ENCODE peak calls at places on chromosomes 1 and 21, in eight cellular contexts. X is progenitor cell of endocrine pancreas, O is lower leg skin, V is thyroid gland, I is GM10248, R is brain microvascular endothelial cell, A is BE2C, Q is GM13976. G is an unnamed sample.
A peak's percentile ranks its signal among the peaks of the same experiment; 100 is the strongest.

GRCh38 chr1:54462597-54463258 is 56.5 kb upstream of the SSBP3 start:
- DNase-seq in X (no peak), O (no peak), V (no peak), I (no peak), R (no peak), A (no peak), Q (no peak), G (no peak)

GRCh38 chr1:159924025-159924790 is 1.1 kb downstream of the TAGLN2 start:
- DNase-seq in X (peak; percentile 42), O (peak; percentile 98), V (peak; percentile 89), I (peak; percentile 83), R (peak; percentile 90), A (peak; percentile 69), Q (peak; percentile 86), G (peak; percentile 94)

GRCh38 chr1:183126528-183126927 is 59.5 kb upstream of the LAMC2 start:
- DNase-seq in X (no peak), O (no peak), V (no peak), I (no peak), R (no peak), A (no peak), Q (no peak), G (no peak)

GRCh38 chr1:50570064-50570463 is 146.8 kb upstream of the DMRTA2 start:
- DNase-seq in X (no peak), O (no peak), V (no peak), I (no peak), R (peak; percentile 46), A (no peak), Q (no peak), G (no peak)

GRCh38 chr21:17769049-17769845 is 49.9 kb downstream of the C21orf91 start:
- DNase-seq in X (no peak), O (no peak), V (no peak), I (no peak), R (no peak), A (no peak), Q (no peak), G (peak; percentile 13)

GRCh38 chr1:36115200-36115669 is 9.8 kb downstream of the COL8A2 start:
- DNase-seq in X (no peak), O (no peak), V (no peak), I (no peak), R (peak; percentile 50), A (no peak), Q (no peak), G (no peak)

GRCh38 chr21:14734191-14734590 is 188.1 kb upstream of the SAMSN1 start:
- DNase-seq in X (no peak), O (no peak), V (no peak), I (no peak), R (no peak), A (no peak), Q (no peak), G (no peak)

GRCh38 chr1:210541680-210542358 is 213.1 kb downstream of the HHAT start:
- DNase-seq in X (no peak), O (no peak), V (no peak), I (no peak), R (peak; percentile 0), A (no peak), Q (no peak), G (no peak)

GRCh38 chr1:12621346-12622320 is 3.6 kb upstream of the DHRS3 start:
- DNase-seq in X (no peak), O (no peak), V (peak; percentile 92), I (no peak), R (no peak), A (no peak), Q (no peak), G (no peak)

GRCh38 chr1:43976890-43977289 is 2.1 kb upstream of the B4GALT2 start:
- DNase-seq in X (no peak), O (no peak), V (no peak), I (no peak), R (no peak), A (no peak), Q (no peak), G (no peak)

GRCh38 chr1:151510957-151511635 is at the start of gene CGN:
- DNase-seq in X (peak; percentile 94), O (peak; percentile 96), V (peak; percentile 95), I (peak; percentile 88), R (peak; percentile 56), A (peak; percentile 98), Q (peak; percentile 89), G (peak; percentile 85)

GRCh38 chr1:11851171-11851570 is 3.6 kb upstream of the NPPA start:
- DNase-seq in X (no peak), O (no peak), V (no peak), I (no peak), R (no peak), A (no peak), Q (no peak), G (no peak)

GRCh38 chr1:162497104-162497722 is 405 bp upstream of the UHMK1 start:
- DNase-seq in X (no peak), O (no peak), V (peak; percentile 1), I (no peak), R (no peak), A (no peak), Q (no peak), G (no peak)

GRCh38 chr1:119141020-119141424 is 569 bp upstream of the WARS2 start:
- DNase-seq in X (no peak), O (peak; percentile 87), V (peak; percentile 17), I (no peak), R (peak; percentile 17), A (peak; percentile 39), Q (no peak), G (peak; percentile 47)

GRCh38 chr1:198699167-198700015 is 60.6 kb downstream of the PTPRC start:
- DNase-seq in X (peak; percentile 49), O (no peak), V (peak; percentile 53), I (no peak), R (peak; percentile 36), A (peak; percentile 35), Q (no peak), G (peak; percentile 81)

GRCh38 chr1:156648951-156649350 is 7.0 kb downstream of the BCAN start:
- DNase-seq in X (no peak), O (no peak), V (no peak), I (no peak), R (no peak), A (no peak), Q (no peak), G (peak; percentile 43)

GRCh38 chr1:165747632-165748452 is 20.8 kb downstream of the TMCO1 start:
- DNase-seq in X (no peak), O (no peak), V (no peak), I (no peak), R (no peak), A (no peak), Q (no peak), G (no peak)

GRCh38 chr1:243354511-243355153 is 98.8 kb downstream of the SDCCAG8 start:
- DNase-seq in X (no peak), O (no peak), V (no peak), I (peak; percentile 15), R (no peak), A (no peak), Q (peak; percentile 25), G (no peak)
- TF ChIP-seq CTCF in X (no peak), O (no peak), V (no peak), I (no peak), R (no peak), A (no peak), Q (no peak), G (no peak)

DNA sequence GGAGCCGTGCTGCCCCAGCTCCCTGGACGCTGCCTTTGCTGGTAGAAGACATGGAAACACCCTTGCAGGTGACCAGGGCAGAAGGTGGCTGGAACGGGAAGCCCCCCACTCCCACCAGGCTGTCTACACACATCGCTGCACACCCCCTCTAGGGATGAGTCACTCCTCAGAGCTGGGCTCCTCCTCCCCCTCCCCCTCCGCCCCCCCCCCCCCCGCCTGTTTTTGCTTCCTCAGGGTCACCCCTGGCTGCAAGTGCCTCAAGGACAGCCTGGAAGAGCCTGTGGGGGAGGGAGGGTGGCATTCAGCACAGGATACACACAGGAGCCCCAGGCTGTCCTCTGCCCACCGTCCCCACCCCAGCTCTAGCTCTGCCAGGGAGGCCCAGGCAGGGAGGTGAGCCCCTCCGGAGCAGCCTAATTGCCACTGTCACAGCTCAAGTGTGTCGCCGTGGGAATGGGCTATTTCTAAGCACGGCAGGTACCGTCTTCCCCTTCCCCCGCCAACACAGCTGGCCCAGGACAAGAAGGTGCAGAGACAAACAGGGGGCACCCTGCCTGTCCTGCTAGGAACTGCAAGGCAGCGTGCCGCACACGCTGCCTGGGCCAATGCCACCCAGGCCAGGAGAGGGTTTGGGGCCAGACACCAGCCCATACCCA is 2.5 kb downstream of the FNDC10 start:
- DNase-seq in X (no peak), O (no peak), V (peak; percentile 25), I (peak; percentile 55), R (no peak), A (peak; percentile 62), Q (peak; percentile 76), G (no peak)
- TF ChIP-seq CTCF in X (peak; percentile 35), O (no peak), V (peak; percentile 11), I (peak; percentile 27), R (peak; percentile 63), A (peak; percentile 54), Q (peak; percentile 15), G (peak; percentile 30)

DNA sequence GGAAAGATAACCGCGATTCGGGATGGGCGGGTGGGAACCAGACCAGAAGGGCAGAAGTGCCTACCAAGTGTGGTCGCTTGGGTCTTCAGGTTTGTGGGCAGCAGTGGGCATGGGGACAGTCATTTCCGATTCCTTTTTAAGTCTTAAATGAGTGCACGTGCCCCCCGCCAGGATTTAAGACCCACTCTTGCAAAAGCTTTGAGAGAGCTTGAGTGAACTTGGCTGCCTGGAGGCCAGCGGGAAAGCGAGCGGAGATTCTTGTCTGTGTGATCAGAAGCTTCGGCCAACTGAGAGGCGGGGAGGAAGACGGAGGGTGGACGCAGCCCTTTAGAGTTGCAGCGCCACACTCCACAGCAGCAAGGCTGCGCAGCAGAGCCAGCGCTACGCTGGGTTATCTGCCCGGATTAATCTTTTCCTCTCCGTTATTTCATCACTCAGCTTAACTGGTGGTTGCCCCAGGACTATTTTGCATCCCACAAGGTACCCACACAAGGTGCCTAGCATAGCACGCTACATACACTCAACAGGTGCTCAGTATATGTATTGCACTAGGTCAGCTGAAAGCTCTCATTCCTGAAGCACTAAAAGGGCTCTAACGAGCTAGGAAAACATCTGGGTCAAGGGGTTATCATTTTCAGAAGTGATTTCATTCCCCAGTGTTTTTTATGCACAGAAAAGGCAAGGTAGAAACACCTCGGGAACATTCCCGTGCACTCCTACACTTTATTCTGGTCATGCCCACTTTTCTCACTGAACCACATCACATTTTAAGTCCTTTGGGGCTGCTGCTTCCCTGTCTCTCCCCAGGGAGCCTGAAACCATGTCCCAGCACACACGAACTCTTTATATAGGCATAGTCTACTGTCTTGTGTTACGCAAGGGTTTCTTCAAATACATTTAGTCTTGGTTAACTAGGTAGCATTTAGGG is 1.5 kb upstream of the BATF3 start:
- DNase-seq in X (no peak), O (peak; percentile 90), V (peak; percentile 34), I (no peak), R (peak; percentile 63), A (peak; percentile 51), Q (no peak), G (peak; percentile 42)
- TF ChIP-seq CTCF in X (no peak), O (no peak), V (no peak), I (peak; percentile 29), R (peak; percentile 44), A (peak; percentile 20), Q (peak; percentile 26), G (no peak)

GRCh38 chr1:20271498-20272400 is 18.9 kb upstream of the VWA5B1 start:
- DNase-seq in X (no peak), O (no peak), V (no peak), I (no peak), R (no peak), A (peak; percentile 65), Q (no peak), G (no peak)
- TF ChIP-seq CTCF in X (no peak), O (no peak), V (no peak), I (peak; percentile 21), R (peak; percentile 20), A (peak; percentile 44), Q (no peak), G (no peak)

G was measured in MCF 10A.